ENCODE peak calls at places on chromosomes 6 and 20, in seven cellular contexts. One of them, this sample, is unnamed.

GRCh38 chr6:89997456-89998445 is 103.5 kb downstream of the GJA10 start:
- DNase-seq in sigmoid colon: no peak
- DNase-seq in right lobe of liver: no peak
- DNase-seq in body of pancreas: peak; percentile 39
- DNase-seq in HFF-Myc: no peak
- DNase-seq in epithelial cell of esophagus: no peak
- DNase-seq in GM23248: peak; percentile 20
- DNase-seq in this sample: no peak

GRCh38 chr6:160735523-160735922 is 33.5 kb downstream of the PLG start:
- DNase-seq in sigmoid colon: no peak
- DNase-seq in epithelial cell of esophagus: no peak
- DNase-seq in GM23248: peak; percentile 15
- DNase-seq in HFF-Myc: no peak
- DNase-seq in body of pancreas: no peak
- DNase-seq in right lobe of liver: no peak
- DNase-seq in this sample: no peak

GRCh38 chr6:123022980-123023379 is 26.9 kb downstream of the CLVS2 start:
- DNase-seq in body of pancreas: no peak
- DNase-seq in HFF-Myc: no peak
- DNase-seq in sigmoid colon: no peak
- DNase-seq in epithelial cell of esophagus: peak; percentile 56
- DNase-seq in right lobe of liver: no peak
- DNase-seq in GM23248: no peak
- DNase-seq in this sample: no peak

GRCh38 chr20:58677808-58678207 is 14.8 kb upstream of the NPEPL1 start:
- DNase-seq in body of pancreas: no peak
- DNase-seq in epithelial cell of esophagus: no peak
- DNase-seq in right lobe of liver: no peak
- DNase-seq in GM23248: no peak
- DNase-seq in HFF-Myc: no peak
- DNase-seq in sigmoid colon: no peak
- DNase-seq in this sample: no peak

GRCh38 chr6:112701201-112701600 is 354.1 kb downstream of the RFPL4B start:
- DNase-seq in GM23248: peak; percentile 6
- DNase-seq in HFF-Myc: no peak
- DNase-seq in body of pancreas: no peak
- DNase-seq in epithelial cell of esophagus: no peak
- DNase-seq in right lobe of liver: no peak
- DNase-seq in sigmoid colon: no peak
- DNase-seq in this sample: no peak

GRCh38 chr6:43758617-43759050 is 11.4 kb upstream of the VEGFA start:
- DNase-seq in right lobe of liver: no peak
- DNase-seq in body of pancreas: no peak
- DNase-seq in HFF-Myc: no peak
- DNase-seq in epithelial cell of esophagus: no peak
- DNase-seq in GM23248: no peak
- DNase-seq in sigmoid colon: peak; percentile 63
- DNase-seq in this sample: peak; percentile 68

GRCh38 chr20:44642203-44643153 is 9.0 kb downstream of the ADA start:
- DNase-seq in GM23248: peak; percentile 87
- DNase-seq in epithelial cell of esophagus: peak; percentile 60
- DNase-seq in body of pancreas: peak; percentile 85
- DNase-seq in right lobe of liver: peak; percentile 70
- DNase-seq in HFF-Myc: peak; percentile 77
- DNase-seq in sigmoid colon: peak; percentile 90
- DNase-seq in this sample: peak; percentile 83

GRCh38 chr20:23298926-23299672 is 51.5 kb upstream of the NXT1 start:
- DNase-seq in GM23248: peak; percentile 39
- DNase-seq in epithelial cell of esophagus: no peak
- DNase-seq in sigmoid colon: peak; percentile 62
- DNase-seq in body of pancreas: no peak
- DNase-seq in HFF-Myc: no peak
- DNase-seq in right lobe of liver: no peak
- DNase-seq in this sample: no peak

GRCh38 chr20:11229772-11230171 is 556.0 kb upstream of the JAG1 start:
- DNase-seq in epithelial cell of esophagus: peak; percentile 59
- DNase-seq in body of pancreas: peak; percentile 61
- DNase-seq in GM23248: peak; percentile 96
- DNase-seq in sigmoid colon: no peak
- DNase-seq in right lobe of liver: no peak
- DNase-seq in HFF-Myc: peak; percentile 38
- DNase-seq in this sample: no peak

DNA sequence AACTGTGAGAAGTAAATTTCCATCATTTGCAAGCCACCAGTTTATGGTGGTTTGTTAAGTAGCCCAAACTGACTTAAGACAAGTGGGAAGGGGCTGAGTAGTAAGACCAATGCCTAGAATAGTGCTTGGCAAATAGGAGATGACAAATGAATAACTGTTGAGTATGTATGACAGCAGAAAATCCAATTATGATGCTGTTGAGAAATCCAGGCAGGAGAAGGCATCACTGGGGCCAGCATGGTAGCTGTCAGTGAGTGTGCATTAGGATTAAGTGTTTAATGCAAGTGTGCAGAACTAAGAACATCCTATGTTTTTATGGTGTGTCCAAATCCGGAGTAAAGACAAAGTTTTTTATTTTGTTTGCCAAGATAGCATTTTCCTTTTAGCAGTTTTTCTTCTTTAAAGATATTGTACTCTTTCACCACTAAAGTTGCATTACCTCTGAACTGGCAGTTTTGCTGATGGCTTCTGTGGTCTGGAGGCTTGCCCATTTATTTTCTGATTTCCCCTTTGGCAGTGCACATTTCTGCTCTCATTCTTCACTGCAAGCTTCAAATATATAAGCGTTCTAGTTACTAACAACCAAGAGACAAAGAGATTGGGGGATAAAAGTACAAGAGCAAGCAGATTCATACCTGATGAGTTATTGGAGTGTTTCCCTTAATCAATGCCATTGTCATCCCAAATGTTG is 289.7 kb downstream of the KCNQ5 start:
- DNase-seq in body of pancreas: no peak
- DNase-seq in HFF-Myc: peak; percentile 7
- DNase-seq in GM23248: no peak
- DNase-seq in right lobe of liver: no peak
- DNase-seq in epithelial cell of esophagus: no peak
- DNase-seq in sigmoid colon: no peak
- DNase-seq in this sample: no peak
- H3K4me3 ChIP-seq in body of pancreas: no peak overlapping the region
- H3K4me3 ChIP-seq in HFF-Myc: no peak overlapping the region
- H3K4me3 ChIP-seq in GM23248: no peak overlapping the region
- H3K4me3 ChIP-seq in right lobe of liver: no peak overlapping the region
- H3K4me3 ChIP-seq in epithelial cell of esophagus: no peak overlapping the region
- H3K4me3 ChIP-seq in sigmoid colon: no peak overlapping the region
- H3K4me3 ChIP-seq in this sample: no peak overlapping the region

GRCh38 chr6:4732691-4733315 is 43.4 kb upstream of the CDYL start:
- DNase-seq in HFF-Myc: peak; percentile 59
- DNase-seq in right lobe of liver: peak; percentile 51
- DNase-seq in body of pancreas: peak; percentile 47
- DNase-seq in epithelial cell of esophagus: peak; percentile 98
- DNase-seq in GM23248: peak; percentile 99
- DNase-seq in sigmoid colon: peak; percentile 85
- DNase-seq in this sample: no peak
- H3K4me3 ChIP-seq in HFF-Myc: peak overlapping the region; percentile 18
- H3K4me3 ChIP-seq in right lobe of liver: no peak overlapping the region
- H3K4me3 ChIP-seq in body of pancreas: no peak overlapping the region
- H3K4me3 ChIP-seq in epithelial cell of esophagus: no peak overlapping the region
- H3K4me3 ChIP-seq in GM23248: peak overlapping the region; percentile 58
- H3K4me3 ChIP-seq in sigmoid colon: peak overlapping the region; percentile 21
- H3K4me3 ChIP-seq in this sample: peak overlapping the region; percentile 39

GRCh38 chr20:62148908-62149314 is 5.3 kb downstream of the SS18L1 start:
- DNase-seq in GM23248: no peak
- DNase-seq in body of pancreas: no peak
- DNase-seq in HFF-Myc: no peak
- DNase-seq in sigmoid colon: no peak
- DNase-seq in right lobe of liver: no peak
- DNase-seq in epithelial cell of esophagus: no peak
- DNase-seq in this sample: no peak
- H3K4me3 ChIP-seq in GM23248: no peak overlapping the region
- H3K4me3 ChIP-seq in body of pancreas: no peak overlapping the region
- H3K4me3 ChIP-seq in HFF-Myc: no peak overlapping the region
- H3K4me3 ChIP-seq in sigmoid colon: no peak overlapping the region
- H3K4me3 ChIP-seq in right lobe of liver: no peak overlapping the region
- H3K4me3 ChIP-seq in epithelial cell of esophagus: no peak overlapping the region
- H3K4me3 ChIP-seq in this sample: no peak overlapping the region

DNA sequence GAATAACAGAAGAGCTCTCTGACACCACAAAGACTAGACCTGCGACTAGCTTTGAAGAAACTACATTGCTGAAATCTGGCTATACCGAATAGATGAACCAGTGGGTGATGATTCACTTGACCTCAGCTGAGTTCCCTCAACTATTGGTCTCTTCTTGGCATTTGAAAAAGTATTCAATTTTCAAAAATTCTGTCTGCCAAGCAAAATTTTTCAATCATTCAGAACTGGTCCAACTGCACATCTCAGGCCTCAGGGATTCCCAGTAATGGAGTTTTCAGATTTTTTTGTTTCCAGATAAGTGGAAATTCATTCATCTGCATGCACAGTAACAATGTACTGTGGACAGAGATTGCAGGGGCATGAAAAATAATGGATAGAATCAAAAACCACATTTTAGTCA is 121.4 kb upstream of the NAA20 start:
- DNase-seq in epithelial cell of esophagus: no peak
- DNase-seq in right lobe of liver: no peak
- DNase-seq in GM23248: no peak
- DNase-seq in HFF-Myc: no peak
- DNase-seq in body of pancreas: no peak
- DNase-seq in sigmoid colon: no peak
- DNase-seq in this sample: no peak
- H3K4me3 ChIP-seq in epithelial cell of esophagus: no peak overlapping the region
- H3K4me3 ChIP-seq in right lobe of liver: no peak overlapping the region
- H3K4me3 ChIP-seq in GM23248: no peak overlapping the region
- H3K4me3 ChIP-seq in HFF-Myc: no peak overlapping the region
- H3K4me3 ChIP-seq in body of pancreas: no peak overlapping the region
- H3K4me3 ChIP-seq in sigmoid colon: no peak overlapping the region
- H3K4me3 ChIP-seq in this sample: no peak overlapping the region

DNA sequence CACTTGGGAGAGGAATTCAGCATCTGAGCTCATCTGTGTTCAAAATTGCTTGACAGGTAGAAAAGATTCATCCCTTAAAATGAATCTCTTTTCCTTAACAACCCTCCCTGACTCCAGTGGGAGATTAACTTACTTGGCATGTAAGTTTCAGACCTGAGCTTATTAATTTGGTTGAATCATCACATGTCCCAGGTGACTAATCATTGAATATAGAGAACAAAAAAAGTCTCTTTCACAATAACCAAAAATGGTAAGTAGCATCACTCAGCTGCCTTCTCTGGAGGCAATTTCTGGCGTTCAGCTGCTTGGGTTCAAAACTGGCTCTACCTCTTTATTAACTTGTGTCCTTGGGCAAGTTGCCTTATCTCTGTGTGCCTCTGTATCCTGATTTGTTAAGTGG is 2.9 kb downstream of the C6orf141 start:
- DNase-seq in epithelial cell of esophagus: peak; percentile 92
- DNase-seq in right lobe of liver: no peak
- DNase-seq in GM23248: peak; percentile 73
- DNase-seq in body of pancreas: peak; percentile 12
- DNase-seq in sigmoid colon: no peak
- DNase-seq in HFF-Myc: no peak
- DNase-seq in this sample: no peak
- H3K4me3 ChIP-seq in epithelial cell of esophagus: peak overlapping the region; percentile 2
- H3K4me3 ChIP-seq in right lobe of liver: no peak overlapping the region
- H3K4me3 ChIP-seq in GM23248: no peak overlapping the region
- H3K4me3 ChIP-seq in body of pancreas: no peak overlapping the region
- H3K4me3 ChIP-seq in sigmoid colon: no peak overlapping the region
- H3K4me3 ChIP-seq in HFF-Myc: peak overlapping the region; percentile 68
- H3K4me3 ChIP-seq in this sample: no peak overlapping the region